ENCODE peak calls at places on chromosomes 6 and 20, in ten cellular contexts. Q is choroid plexus epithelial cell, D is fibroblast of pulmonary artery, T is progenitor cell of endocrine pancreas, W is mammary epithelial cell, Y is neural crest cell, N is HFFc6, S is omental fat pad, L is astrocyte, G is ovary. K is an unnamed sample.

GRCh38 chr6:30002871-30003270 is 58.2 kb upstream of the POLR1H start:
- DNase-seq in T (no peak), Y (no peak), S (no peak), L (peak; percentile 4), G (no peak), W (peak; percentile 51), N (peak; percentile 13), Q (no peak), D (peak; percentile 35), K (no peak)

GRCh38 chr6:150037526-150038201 is 12.3 kb upstream of the RAET1L start:
- DNase-seq in D (no peak), N (no peak), Q (no peak), W (no peak), Y (no peak), T (no peak), G (no peak), L (no peak), S (no peak), K (no peak)

GRCh38 chr6:788058-788457 is 95.1 kb upstream of the EXOC2 start:
- DNase-seq in T (no peak), S (no peak), L (no peak), D (no peak), Q (no peak), N (no peak), G (no peak), W (peak; percentile 5), Y (no peak), K (no peak)

GRCh38 chr6:5151955-5152401 is 66.8 kb downstream of the PPP1R3G start:
- DNase-seq in Y (no peak), N (peak; percentile 85), T (no peak), W (peak; percentile 81), S (no peak), L (peak; percentile 87), Q (peak; percentile 58), D (peak; percentile 63), G (no peak), K (no peak)

GRCh38 chr6:150865043-150865405 is 478 bp upstream of the MTHFD1L start:
- DNase-seq in Y (no peak), D (no peak), W (no peak), N (no peak), L (peak; percentile 64), G (no peak), Q (peak; percentile 17), T (no peak), S (no peak), K (no peak)

GRCh38 chr20:10307359-10307735 is 88.7 kb downstream of the SNAP25 start:
- DNase-seq in D (peak; percentile 54), G (no peak), N (no peak), Y (no peak), T (no peak), W (no peak), S (no peak), L (peak; percentile 67), Q (peak; percentile 46), K (no peak)

GRCh38 chr6:144662812-144663211 is 377.7 kb downstream of the UTRN start:
- DNase-seq in N (no peak), W (peak; percentile 35), T (no peak), Q (no peak), S (no peak), L (peak; percentile 18), G (no peak), Y (no peak), D (no peak), K (no peak)

GRCh38 chr20:34403908-34404307 is 40.8 kb downstream of the ITCH start:
- DNase-seq in W (no peak), Q (no peak), G (no peak), D (no peak), S (no peak), L (no peak), T (no peak), Y (no peak), N (no peak), K (no peak)

GRCh38 chr6:53154071-53154470 is 5.4 kb upstream of the GCM1 start:
- DNase-seq in Y (no peak), Q (no peak), D (no peak), G (no peak), N (no peak), L (no peak), T (no peak), W (no peak), S (no peak), K (no peak)

GRCh38 chr6:144939926-144940325 is 654.8 kb downstream of the UTRN start:
- DNase-seq in D (no peak), W (no peak), S (no peak), N (no peak), G (no peak), Y (no peak), Q (peak; percentile 18), T (no peak), L (peak; percentile 39), K (no peak)

GRCh38 chr20:48750941-48751620 is 76.7 kb downstream of the PREX1 start:
- DNase-seq in L (peak; percentile 12), D (peak; percentile 67), G (no peak), W (no peak), Q (no peak), S (no peak), Y (peak; percentile 65), T (no peak), N (no peak), K (no peak)

GRCh38 chr6:42173101-42173500 is at the start of gene GUCA1A:
- DNase-seq in Y (no peak), N (no peak), L (no peak), W (no peak), Q (no peak), T (no peak), G (no peak), D (no peak), S (no peak), K (peak; percentile 77)

GRCh38 chr6:42179261-42179955 is 6.2 kb downstream of the GUCA1A start:
- DNase-seq in G (no peak), S (no peak), Y (no peak), Q (no peak), T (no peak), W (no peak), L (no peak), D (no peak), N (no peak), K (no peak)

GRCh38 chr6:42177514-42178364 is 4.6 kb downstream of the GUCA1A start:
- DNase-seq in S (no peak), Y (peak; percentile 74), L (no peak), W (no peak), G (no peak), T (peak; percentile 58), N (no peak), Q (no peak), D (no peak), K (no peak)

GRCh38 chr6:42176981-42177380 is 3.8 kb downstream of the GUCA1A start:
- DNase-seq in D (no peak), Q (no peak), Y (no peak), L (no peak), W (no peak), G (no peak), N (no peak), T (no peak), S (no peak), K (no peak)

DNA sequence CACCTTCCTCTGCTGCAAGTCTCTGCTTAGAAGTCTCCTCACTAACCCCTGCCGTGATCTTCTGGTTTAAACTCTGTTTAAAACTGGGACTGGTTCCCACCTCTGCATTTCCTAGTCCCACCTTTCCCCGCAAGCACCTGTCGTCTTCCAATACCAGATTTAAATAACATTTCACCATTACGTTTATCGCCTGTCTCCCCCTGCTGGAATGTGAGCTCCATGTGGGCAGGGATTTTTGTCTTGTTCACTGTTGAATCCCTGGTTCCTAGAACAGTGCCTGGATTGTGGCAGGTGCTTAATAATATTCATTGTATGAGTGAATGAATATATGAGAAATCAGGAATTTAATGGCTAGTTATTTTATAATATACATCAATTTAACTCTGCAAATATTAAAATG is 2.7 kb downstream of the GUCA1A start:
- DNase-seq in W (no peak), T (no peak), S (no peak), G (no peak), L (no peak), Q (no peak), D (no peak), N (no peak), Y (no peak), K (no peak)
- TF ChIP-seq CTCF in W (peak; percentile 24), T (peak; percentile 33), S (no peak), G (no peak), L (peak; percentile 18), Q (peak; percentile 63), D (peak; percentile 33), N (peak; percentile 64), Y (no peak), K (peak; percentile 34)

GRCh38 chr6:137193256-137194070 is 20.0 kb upstream of the IL22RA2 start:
- DNase-seq in N (no peak), W (no peak), G (no peak), D (no peak), Q (no peak), S (no peak), Y (no peak), L (no peak), T (no peak), K (no peak)

GRCh38 chr6:137200288-137200687 is 18.9 kb downstream of the IFNGR1 start:
- DNase-seq in Q (no peak), Y (no peak), L (no peak), D (no peak), G (no peak), N (no peak), W (no peak), S (no peak), T (no peak), K (no peak)

GRCh38 chr6:137192821-137193220 is 19.4 kb upstream of the IL22RA2 start:
- DNase-seq in G (no peak), Q (no peak), W (no peak), D (no peak), S (no peak), N (no peak), L (no peak), T (no peak), Y (no peak), K (no peak)

GRCh38 chr6:137202078-137202477 is 17.1 kb downstream of the IFNGR1 start:
- DNase-seq in D (no peak), L (no peak), S (no peak), W (no peak), Q (no peak), Y (no peak), T (no peak), G (no peak), N (no peak), K (peak; percentile 15)

GRCh38 chr6:137197684-137198645 is 21.2 kb downstream of the IFNGR1 start:
- DNase-seq in D (no peak), Q (no peak), T (no peak), L (no peak), N (no peak), W (no peak), Y (no peak), S (no peak), G (no peak), K (no peak)
- TF ChIP-seq CTCF in D (no peak), Q (no peak), T (no peak), L (no peak), N (no peak), W (no peak), Y (no peak), S (no peak), G (no peak), K (no peak)

GRCh38 chr6:24974182-24975171 is 38.7 kb upstream of the RIPOR2 start:
- DNase-seq in W (peak; percentile 25), Y (no peak), T (no peak), G (no peak), S (no peak), N (no peak), Q (peak; percentile 27), D (no peak), L (no peak), K (no peak)
- TF ChIP-seq CTCF in W (no peak), Y (no peak), T (no peak), G (no peak), S (no peak), N (no peak), Q (no peak), D (no peak), L (no peak), K (no peak)

GRCh38 chr6:76697585-76697984 is 625.1 kb upstream of the IMPG1 start:
- DNase-seq in T (no peak), Q (peak; percentile 65), G (no peak), S (no peak), L (no peak), N (no peak), Y (no peak), W (no peak), D (peak; percentile 39), K (peak; percentile 34)
- TF ChIP-seq CTCF in T (no peak), Q (peak; percentile 58), G (no peak), S (no peak), L (peak; percentile 29), N (peak; percentile 49), Y (peak; percentile 44), W (peak; percentile 30), D (peak; percentile 25), K (no peak)